ENCODE peak calls at places on chromosomes 13 and 19, in five cellular contexts. Q is IMR-90, A is neuronal stem cell, O is mesenchymal stem cell, G is trophoblast cell. U is an unnamed sample.

GRCh38 chr13:97387487-97388353 is 46.2 kb upstream of the RAP2A start:
- DNase-seq in Q (no peak), A (no peak), O (no peak), G (peak; percentile 82), U (no peak)

GRCh38 chr19:55705972-55706371 is 30.9 kb downstream of the EPN1 start:
- DNase-seq in Q (no peak), A (no peak), O (no peak), G (no peak), U (no peak)

GRCh38 chr19:10402441-10403038 is 802 bp downstream of the CDC37 start:
- DNase-seq in Q (no peak), A (no peak), O (peak; percentile 70), G (no peak), U (no peak)

GRCh38 chr13:114146173-114146572 is 13.8 kb upstream of the RASA3 start:
- DNase-seq in Q (no peak), A (no peak), O (no peak), G (no peak), U (no peak)

GRCh38 chr13:110306960-110307696 is at the start of the genes COL4A1 and COL4A2:
- DNase-seq in Q (peak; percentile 77), A (peak; percentile 77), O (peak; percentile 84), G (peak; percentile 25), U (peak; percentile 72)

GRCh38 chr13:99014391-99014988 is 36.6 kb upstream of the DOCK9 start:
- DNase-seq in Q (no peak), A (no peak), O (no peak), G (no peak), U (no peak)

GRCh38 chr13:76622336-76623045 is 263.7 kb downstream of the KCTD12 start:
- DNase-seq in Q (no peak), A (no peak), O (no peak), G (no peak), U (no peak)

GRCh38 chr19:57350877-57351805 is at the start of gene ZNF304:
- DNase-seq in Q (peak; percentile 95), A (peak; percentile 90), O (peak; percentile 97), G (peak; percentile 86), U (peak; percentile 97)

GRCh38 chr13:114097893-114098688 is 34.3 kb downstream of the RASA3 start:
- DNase-seq in Q (no peak), A (no peak), O (no peak), G (no peak), U (no peak)

GRCh38 chr13:98345103-98345899 is 168.2 kb upstream of the RNF113B start:
- DNase-seq in Q (no peak), A (no peak), O (no peak), G (no peak), U (no peak)

GRCh38 chr19:52992109-52993004 is 21.4 kb upstream of the ERVV-1 start:
- DNase-seq in Q (no peak), A (no peak), O (peak; percentile 23), G (no peak), U (peak; percentile 46)
- H3K18ac ChIP-seq in Q (peak overlapping the region; percentile 43), A (peak overlapping the region; percentile 74), O (peak overlapping the region; percentile 1), G (peak overlapping the region; percentile 85), U (no peak overlapping the region)

GRCh38 chr13:26558074-26558805 is 757 bp downstream of the WASF3 start:
- DNase-seq in Q (peak; percentile 13), A (peak; percentile 43), O (peak; percentile 34), G (no peak), U (no peak)
- H3K18ac ChIP-seq in Q (peak overlapping the region; percentile 20), A (peak overlapping the region; percentile 99), O (peak overlapping the region; percentile 93), G (peak overlapping the region; percentile 46), U (peak overlapping the region; percentile 50)

GRCh38 chr19:7953576-7953975 is 10.1 kb upstream of the TIMM44 start:
- DNase-seq in Q (no peak), A (no peak), O (no peak), G (no peak), U (no peak)
- H3K18ac ChIP-seq in Q (no peak overlapping the region), A (no peak overlapping the region), O (no peak overlapping the region), G (no peak overlapping the region), U (no peak overlapping the region)

DNA sequence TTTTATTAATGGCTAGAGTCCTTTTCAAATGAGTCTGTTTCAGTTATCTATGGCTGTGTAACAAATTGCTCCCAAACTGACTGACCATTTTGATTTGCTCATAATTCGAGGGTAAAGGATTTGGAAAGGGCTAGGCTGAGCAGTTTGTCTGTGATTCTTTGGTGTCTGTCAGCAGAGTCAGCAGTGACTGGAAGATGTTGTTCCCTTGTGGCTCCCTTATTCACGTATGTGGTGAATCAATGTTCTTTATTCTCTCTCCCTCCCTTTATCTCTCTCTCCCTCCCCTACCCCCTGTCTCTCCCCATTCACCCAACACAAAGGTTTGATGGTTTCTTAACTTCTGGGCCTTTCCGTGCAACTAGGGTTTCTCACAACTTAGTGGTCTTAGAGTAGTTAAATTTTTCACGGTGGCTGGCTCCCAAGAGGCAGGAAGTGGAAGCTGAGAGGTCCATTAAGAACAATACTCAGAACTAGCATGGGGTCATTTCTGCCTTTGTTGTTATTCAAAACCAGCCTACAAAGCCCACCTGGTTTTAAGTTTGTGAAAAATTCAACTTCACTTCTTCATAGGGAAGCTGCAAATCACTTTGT is 772.5 kb upstream of the SLITRK1 start:
- DNase-seq in Q (no peak), A (peak; percentile 24), O (no peak), G (no peak), U (peak; percentile 84)
- H3K18ac ChIP-seq in Q (no peak overlapping the region), A (no peak overlapping the region), O (no peak overlapping the region), G (no peak overlapping the region), U (no peak overlapping the region)

GRCh38 chr19:36054733-36055686 is at the start of gene WDR62:
- DNase-seq in Q (no peak), A (peak; percentile 94), O (peak; percentile 95), G (peak; percentile 92), U (peak; percentile 92)
- H3K18ac ChIP-seq in Q (peak within 1 kb of the TSS; percentile 64), A (peak within 1 kb of the TSS; percentile 93), O (peak within 1 kb of the TSS; percentile 99), G (peak within 1 kb of the TSS; percentile 75), U (peak within 1 kb of the TSS; percentile 63)

GRCh38 chr19:58519355-58520256 is at the start of gene ZBTB45:
- DNase-seq in Q (peak; percentile 96), A (peak; percentile 90), O (peak; percentile 96), G (peak; percentile 93), U (peak; percentile 95)
- H3K18ac ChIP-seq in Q (peak within 1 kb of the TSS; percentile 67), A (peak within 1 kb of the TSS; percentile 99), O (peak within 1 kb of the TSS; percentile 98), G (peak within 1 kb of the TSS; percentile 83), U (peak within 1 kb of the TSS; percentile 95)

GRCh38 chr19:34480971-34481821 is at the start of gene WTIP:
- DNase-seq in Q (peak; percentile 88), A (peak; percentile 89), O (peak; percentile 87), G (peak; percentile 44), U (peak; percentile 74)

GRCh38 chr19:34484328-34484727 is 2.8 kb downstream of the WTIP start:
- DNase-seq in Q (no peak), A (no peak), O (no peak), G (no peak), U (no peak)

GRCh38 chr19:34480491-34480890 is 1.1 kb upstream of the WTIP start:
- DNase-seq in Q (no peak), A (no peak), O (no peak), G (no peak), U (no peak)

GRCh38 chr19:34481861-34482379 is 362 bp downstream of the WTIP start:
- DNase-seq in Q (no peak), A (no peak), O (peak; percentile 63), G (no peak), U (no peak)

DNA sequence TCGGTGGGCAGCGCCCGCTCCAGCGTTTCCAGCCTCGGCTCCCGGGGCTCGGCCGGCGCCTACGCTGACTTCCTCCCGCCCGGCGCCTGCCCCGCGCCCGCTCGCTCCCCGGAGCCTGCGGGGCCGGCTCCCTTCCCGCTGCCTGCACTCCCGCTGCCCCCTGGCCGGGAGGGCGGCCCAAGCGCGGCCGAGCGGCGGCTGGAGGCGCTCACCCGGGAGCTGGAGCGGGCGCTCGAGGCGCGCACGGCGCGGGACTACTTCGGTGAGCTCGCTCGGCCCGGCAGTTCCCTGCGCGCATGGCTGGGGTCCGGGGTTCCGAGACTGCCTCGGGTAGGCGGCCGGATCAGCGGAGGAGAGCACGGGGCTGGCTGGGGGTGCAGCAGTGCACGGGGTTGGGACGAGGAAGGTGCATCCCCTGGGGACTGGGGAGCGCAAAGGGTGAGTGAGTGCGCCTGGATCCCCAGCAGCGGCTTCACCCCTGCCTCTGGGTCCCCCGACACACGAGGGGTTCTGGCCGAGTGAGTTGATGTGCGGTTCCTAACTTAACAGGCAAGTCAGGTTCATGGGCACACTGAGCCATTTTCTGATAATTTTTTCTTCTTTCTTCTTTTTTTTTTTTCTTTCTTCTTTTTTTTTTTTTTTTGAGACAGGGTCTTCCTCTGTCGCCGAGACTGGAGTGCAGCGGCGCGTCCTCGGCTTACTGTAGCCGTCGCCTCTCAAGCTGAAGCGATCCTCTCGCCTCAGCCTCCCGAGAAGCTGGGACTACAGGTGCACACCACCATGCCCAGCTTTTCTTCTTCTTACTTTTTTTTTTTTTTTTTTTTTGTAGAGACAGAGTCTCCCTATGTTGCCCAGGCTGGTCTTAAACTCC is 1.1 kb downstream of the WTIP start:
- DNase-seq in Q (peak; percentile 37), A (no peak), O (peak; percentile 54), G (no peak), U (no peak)
- H3K18ac ChIP-seq in Q (no peak overlapping the region), A (peak overlapping the region; percentile 94), O (peak overlapping the region; percentile 91), G (peak overlapping the region; percentile 2), U (no peak overlapping the region)

DNA sequence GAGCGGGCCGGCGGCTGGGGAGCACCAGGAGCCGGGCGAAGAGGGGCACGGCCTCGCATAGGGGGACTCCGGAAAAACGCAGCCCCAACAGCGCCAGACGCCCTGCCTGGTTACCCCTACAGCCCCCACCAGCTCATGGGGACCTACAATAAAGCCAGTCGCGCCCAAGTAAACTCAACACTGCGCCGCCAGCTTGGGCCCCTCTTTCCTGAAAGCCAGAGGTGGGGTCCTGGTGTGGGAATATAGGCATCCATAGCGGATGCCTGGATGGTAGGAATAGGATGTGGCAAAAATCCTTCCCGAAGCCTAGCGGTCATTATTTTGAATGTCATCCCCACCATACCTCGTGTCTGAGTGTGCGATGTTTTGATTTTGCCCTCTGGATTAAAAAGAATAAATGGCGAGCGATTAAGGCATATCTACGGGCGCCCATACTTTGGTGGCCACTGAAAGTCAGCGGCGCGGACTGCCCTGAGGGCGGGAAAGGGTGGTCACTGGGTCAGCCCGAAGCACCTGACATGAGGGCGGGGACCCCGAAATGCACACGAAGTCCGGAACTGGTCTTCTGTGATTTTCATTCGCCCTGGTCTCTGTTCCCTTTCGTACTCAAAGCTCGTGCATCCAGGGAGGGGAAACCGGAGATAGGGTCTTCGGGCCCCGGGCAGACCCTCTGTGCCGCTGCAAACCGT is at the start of the genes NHLRC3 and PROSER1:
- DNase-seq in Q (peak; percentile 88), A (peak; percentile 88), O (peak; percentile 89), G (peak; percentile 62), U (peak; percentile 89)
- H3K18ac ChIP-seq in Q (peak within 1 kb of the TSS; percentile 89), A (peak within 1 kb of the TSS; percentile 94), O (peak within 1 kb of the TSS; percentile 75), G (peak within 1 kb of the TSS; percentile 96), U (peak within 1 kb of the TSS; percentile 75)

DNA sequence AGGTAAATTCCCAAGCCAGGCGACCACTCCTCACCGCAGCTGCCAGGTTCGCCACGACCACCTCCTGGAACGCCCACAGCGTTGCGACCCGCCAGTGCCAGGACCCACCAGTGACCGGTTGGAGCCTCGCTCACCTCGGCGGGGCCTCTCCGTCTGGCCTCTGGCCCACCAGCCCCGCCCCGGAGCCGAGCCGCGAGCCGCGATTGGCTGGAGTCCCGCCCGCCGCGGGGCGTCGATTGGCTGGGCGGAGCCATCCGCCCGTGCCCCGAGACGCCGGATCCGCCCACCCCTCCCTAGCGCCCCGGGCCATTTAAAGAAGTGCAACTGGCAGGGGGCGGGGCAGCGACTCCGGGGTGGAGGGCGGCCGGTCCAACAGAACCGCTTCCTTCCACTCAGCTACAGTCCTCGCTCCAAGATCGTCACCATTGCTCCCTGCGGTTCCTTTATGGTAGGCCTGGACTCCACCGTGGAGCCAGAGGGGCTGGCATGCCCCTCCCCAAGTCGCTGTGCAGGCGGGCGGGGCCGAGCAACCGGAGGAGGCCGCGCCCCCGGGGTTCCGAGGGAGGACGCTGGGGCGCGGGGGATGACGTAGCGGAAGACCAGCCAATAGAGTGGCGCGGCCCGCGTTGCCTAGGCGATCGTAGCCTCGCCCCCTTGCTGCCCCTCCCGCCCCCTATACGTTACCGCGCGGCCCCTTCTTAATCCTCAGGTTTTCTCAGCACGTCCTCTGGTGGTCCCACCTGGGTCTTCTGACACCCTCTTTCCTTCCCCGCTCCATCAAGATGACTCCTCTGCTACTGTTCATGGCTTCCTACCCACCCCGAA is at the start of gene SERTAD3:
- DNase-seq in Q (peak; percentile 91), A (peak; percentile 97), O (peak; percentile 96), G (peak; percentile 96), U (peak; percentile 96)
- H3K18ac ChIP-seq in Q (peak within 1 kb of the TSS; percentile 94), A (peak within 1 kb of the TSS; percentile 99), O (peak within 1 kb of the TSS; percentile 97), G (peak within 1 kb of the TSS; percentile 81), U (peak within 1 kb of the TSS; percentile 97)

U was measured in H9.